ENCODE peak calls at places on chromosomes 2 and 18, in four cellular contexts. G is HepG2, R is IMR-90, B is GM12878. T is an unnamed sample.

GRCh38 chr2:160407393-160408204 is 86.0 kb downstream of the RBMS1 start:
- DNase-seq in R (peak), B (no peak), G (peak), T (peak)

GRCh38 chr18:78528437-78529228 is 451.0 kb upstream of the SALL3 start:
- DNase-seq in B (no peak), G (no peak), R (no peak), T (no peak)

GRCh38 chr2:215828528-215829184 is 184.7 kb downstream of the MREG start:
- DNase-seq in R (peak), B (no peak), G (peak), T (peak)

GRCh38 chr18:58955738-58956137 is 91.1 kb downstream of the ZNF532 start:
- DNase-seq in R (no peak), B (no peak), G (no peak), T (no peak)

GRCh38 chr2:14303366-14304115 is 329.0 kb upstream of the LRATD1 start:
- DNase-seq in G (no peak), B (peak), R (no peak), T (no peak)

GRCh38 chr2:147231607-147232006 is 613.2 kb upstream of the ACVR2A start:
- DNase-seq in G (no peak), R (no peak), B (no peak), T (no peak)

GRCh38 chr2:218895326-218895725 is 14.7 kb downstream of the WNT10A start:
- DNase-seq in G (no peak), R (no peak), B (no peak), T (no peak)

GRCh38 chr2:6656633-6657032 is 209.1 kb downstream of the CMPK2 start:
- DNase-seq in B (no peak), G (no peak), R (no peak), T (no peak)

GRCh38 chr18:35611518-35611917 is 30.0 kb downstream of the GALNT1 start:
- DNase-seq in B (no peak), R (no peak), G (no peak), T (no peak)

GRCh38 chr18:45164551-45164950 is 450.7 kb upstream of the SLC14A2 start:
- DNase-seq in G (no peak), R (no peak), B (no peak), T (no peak)

GRCh38 chr2:75548036-75548573 is 12.6 kb downstream of the EVA1A start:
- DNase-seq in B (no peak), R (peak), G (no peak), T (no peak)

GRCh38 chr18:58103339-58103930 is 59.4 kb downstream of the NEDD4L start:
- DNase-seq in R (peak), B (no peak), G (no peak), T (no peak)

GRCh38 chr18:58026395-58026794 is 17.6 kb upstream of the NEDD4L start:
- DNase-seq in B (no peak), R (peak), G (no peak), T (no peak)

GRCh38 chr2:102122115-102122514 is 20.4 kb upstream of the IL1R1 start:
- DNase-seq in R (peak), G (no peak), B (no peak), T (no peak)

GRCh38 chr2:46258937-46259781 is 38.0 kb upstream of the EPAS1 start:
- DNase-seq in B (no peak), G (no peak), R (no peak), T (no peak)

GRCh38 chr18:71784777-71785176 is 759.4 kb downstream of the CBLN2 start:
- DNase-seq in R (no peak), G (peak), B (no peak), T (peak)

GRCh38 chr2:65033178-65033577 is 23.0 kb upstream of the CEP68 start:
- DNase-seq in G (peak), R (no peak), B (no peak), T (peak)

GRCh38 chr2:210713122-210713521 is 156.7 kb downstream of the CPS1 start:
- DNase-seq in G (no peak), B (no peak), R (no peak), T (no peak)

DNA sequence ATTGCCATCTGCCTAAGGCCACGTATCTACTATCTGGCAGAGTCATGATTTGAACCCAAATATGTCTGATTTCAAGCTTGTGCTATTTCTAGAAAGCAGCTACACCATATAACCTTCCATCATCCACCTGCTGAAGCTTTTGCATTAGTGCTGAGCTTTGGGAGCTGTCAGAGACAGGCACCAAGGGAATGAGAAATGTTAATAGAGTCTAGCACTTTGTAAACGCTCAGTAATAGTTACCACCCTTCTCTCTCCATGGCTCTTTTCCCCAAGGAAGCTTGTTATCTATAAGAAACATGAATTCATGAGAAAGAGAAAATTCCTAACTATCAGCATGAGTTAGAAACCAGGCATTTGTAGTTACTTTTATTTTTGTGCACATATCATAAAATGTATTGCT is 151.5 kb downstream of the CPS1 start:
- DNase-seq in R (no peak), G (no peak), B (no peak), T (no peak)
- TF ChIP-seq CEBPB in R (no peak), G (no peak), B (no peak), T (no peak)

DNA sequence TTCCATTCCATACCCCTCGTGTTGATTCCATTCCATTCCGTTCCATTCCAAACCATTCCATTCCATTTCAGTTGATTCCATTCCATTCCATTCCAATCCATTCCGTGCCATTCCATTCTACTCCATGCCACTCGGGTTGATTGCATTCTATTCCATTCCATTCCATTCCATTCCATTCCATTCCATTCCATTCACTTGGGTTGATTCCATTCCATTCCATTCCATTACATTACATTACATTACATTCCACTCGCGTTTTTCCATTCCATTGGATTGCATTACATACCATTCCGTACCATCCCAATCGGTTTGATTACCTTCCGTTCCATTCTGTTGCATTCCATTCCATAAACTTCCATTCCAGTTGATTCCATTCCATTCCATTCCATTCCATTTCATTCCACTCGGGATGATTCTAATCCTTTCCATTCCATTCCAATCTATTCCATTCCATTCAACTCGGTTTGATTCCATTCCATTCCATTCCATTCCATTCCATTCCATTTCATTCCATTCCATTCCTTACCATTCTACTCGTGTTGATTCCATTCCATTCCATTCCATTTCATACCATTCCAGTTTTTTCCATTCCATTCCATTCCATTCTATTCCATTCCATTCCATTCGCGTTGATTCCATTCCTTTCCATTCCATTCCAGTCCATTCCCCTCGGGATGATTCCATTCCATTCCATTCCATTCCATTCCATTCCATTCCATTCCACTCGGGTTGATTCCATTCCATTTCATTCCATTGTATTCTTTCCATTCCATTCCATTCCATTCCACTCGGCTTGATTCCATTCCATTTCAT is 1140.4 kb downstream of the RPIA start:
- DNase-seq in G (no peak), R (peak), B (no peak), T (no peak)
- TF ChIP-seq CEBPB in G (no peak), R (no peak), B (no peak), T (no peak)

GRCh38 chr2:121839584-121839983 is 84.1 kb downstream of the TSN start:
- DNase-seq in G (peak), R (no peak), B (no peak), T (no peak)
- TF ChIP-seq CEBPB in G (no peak), R (no peak), B (no peak), T (no peak)

GRCh38 chr2:172672999-172673726 is 62.5 kb upstream of the RAPGEF4 start:
- DNase-seq in G (no peak), R (no peak), B (no peak), T (peak)

GRCh38 chr2:172672114-172672513 is 63.5 kb upstream of the RAPGEF4 start:
- DNase-seq in G (no peak), B (no peak), R (peak), T (peak)

GRCh38 chr2:172674968-172675303 is 60.7 kb upstream of the RAPGEF4 start:
- DNase-seq in B (no peak), G (no peak), R (no peak), T (no peak)

GRCh38 chr2:172674034-172674967 is 61.3 kb upstream of the RAPGEF4 start:
- DNase-seq in G (no peak), B (no peak), R (no peak), T (no peak)

DNA sequence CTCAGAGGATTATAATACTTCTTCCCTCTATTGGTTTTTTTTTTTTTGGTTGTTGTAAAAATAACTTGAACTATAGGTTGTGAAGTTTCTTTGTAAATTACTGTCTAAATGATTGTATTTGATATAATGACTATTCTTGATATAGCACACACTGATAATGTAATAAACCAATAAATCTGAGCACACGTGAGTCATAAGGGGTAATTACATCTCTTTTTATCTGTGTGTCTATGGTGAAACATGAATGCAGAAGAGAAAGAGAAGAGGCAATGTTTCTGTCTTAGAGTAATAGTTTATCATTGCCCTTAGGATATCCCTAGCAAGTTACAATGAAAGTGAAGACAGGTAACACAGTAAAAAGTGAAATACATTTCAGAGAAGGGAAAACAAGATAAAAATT is 64.1 kb upstream of the RAPGEF4 start:
- DNase-seq in R (peak), G (no peak), B (no peak), T (no peak)
- TF ChIP-seq CEBPB in R (no peak), G (no peak), B (no peak), T (no peak)

DNA sequence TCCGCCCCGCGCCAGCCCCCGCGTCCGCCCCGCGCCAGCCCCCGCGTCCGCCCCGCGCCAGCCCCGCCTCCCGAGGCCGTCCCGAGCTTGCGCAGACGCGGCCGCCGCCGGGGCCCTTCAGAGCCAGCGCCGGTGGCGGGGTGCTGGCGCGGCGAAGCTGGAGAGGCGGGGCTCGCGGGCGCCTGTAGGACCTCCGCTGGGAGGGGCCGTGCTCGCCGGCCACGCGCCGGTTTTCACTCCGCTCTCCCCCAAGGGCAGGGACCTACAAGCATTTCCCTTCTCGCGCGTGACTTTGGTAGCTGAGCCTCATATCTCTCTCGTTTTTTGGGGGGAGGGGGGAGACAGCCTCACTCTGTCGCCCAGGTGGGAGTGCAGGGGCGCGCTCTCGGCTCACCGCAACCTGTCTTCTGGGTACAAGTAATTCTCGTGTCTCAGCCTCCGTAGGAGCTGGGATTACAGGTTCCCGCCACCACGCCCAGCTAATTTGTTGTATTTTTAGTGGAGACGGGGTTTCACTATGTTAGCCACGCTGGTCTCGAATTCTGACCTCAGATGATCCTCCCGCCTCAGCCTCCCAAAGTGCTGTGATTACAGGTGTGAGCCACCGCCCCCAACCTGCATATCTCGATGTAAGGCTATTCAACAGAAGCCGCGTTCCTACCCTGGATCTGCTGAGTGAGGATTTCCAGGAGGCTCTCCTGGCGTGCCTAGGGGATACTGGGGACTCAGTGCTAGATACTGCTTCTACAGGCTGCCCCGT is at the start of gene ZNF514:
- DNase-seq in G (peak), B (no peak), R (peak), T (peak)
- TF ChIP-seq CEBPB in G (no peak), B (no peak), R (no peak), T (no peak)

GRCh38 chr2:201127570-201127969 is 11.6 kb downstream of the CFLAR start:
- DNase-seq in G (no peak), R (peak), B (no peak), T (no peak)
- TF ChIP-seq CEBPB in G (no peak), R (no peak), B (no peak), T (no peak)

GRCh38 chr2:30225131-30225762 is 6.1 kb upstream of the LBH start:
- DNase-seq in R (peak), G (no peak), B (no peak), T (no peak)
- TF ChIP-seq CEBPB in R (peak), G (no peak), B (no peak), T (no peak)

GRCh38 chr2:151040036-151040435 is 221.6 kb downstream of the RBM43 start:
- DNase-seq in R (peak), G (no peak), B (no peak), T (no peak)
- TF ChIP-seq CEBPB in R (peak), G (no peak), B (no peak), T (no peak)